ENCODE peak calls at places on chromosomes 5 and 9, in six cellular contexts. V is upper lobe of left lung, G is mucosa of descending colon, Y is uterus, W is neural progenitor cell, N is PC-9. J is an unnamed sample.

GRCh38 chr5:115179959-115180709 is 10.4 kb upstream of the TRIM36 start:
- DNase-seq in G (peak; percentile 70), V (no peak), N (no peak), Y (peak; percentile 18), W (peak; percentile 92), J (no peak)

GRCh38 chr5:1760656-1761452 is 38.8 kb downstream of the MRPL36 start:
- DNase-seq in Y (peak; percentile 5), G (no peak), V (peak; percentile 17), N (no peak), W (no peak), J (peak; percentile 19)

GRCh38 chr5:43631182-43631910 is 28.4 kb downstream of the NNT start:
- DNase-seq in N (peak; percentile 74), G (peak; percentile 23), V (peak; percentile 32), Y (peak; percentile 18), W (peak; percentile 93), J (peak; percentile 34)

GRCh38 chr5:41747291-41747690 is 122.9 kb downstream of the OXCT1 start:
- DNase-seq in G (no peak), N (no peak), Y (no peak), W (no peak), V (no peak), J (no peak)

GRCh38 chr9:34987160-34988040 is 2.1 kb upstream of the DNAJB5 start:
- DNase-seq in V (no peak), W (no peak), G (no peak), N (no peak), Y (no peak), J (no peak)

GRCh38 chr5:17860660-17861315 is 226.5 kb downstream of the TAF11L14 start:
- DNase-seq in V (no peak), Y (no peak), W (no peak), N (no peak), G (no peak), J (no peak)

GRCh38 chr9:36922548-36922947 is 111.5 kb downstream of the PAX5 start:
- DNase-seq in Y (no peak), N (no peak), G (no peak), V (no peak), W (no peak), J (no peak)

GRCh38 chr5:179819296-179820126 is 1.2 kb upstream of the SQSTM1 start:
- DNase-seq in G (peak; percentile 82), V (peak; percentile 90), W (peak; percentile 58), N (peak; percentile 92), Y (peak; percentile 77), J (peak; percentile 77)

GRCh38 chr9:36985061-36985768 is 48.9 kb downstream of the PAX5 start:
- DNase-seq in Y (no peak), V (no peak), N (no peak), G (no peak), W (no peak), J (no peak)

GRCh38 chr9:127869310-127870152 is 7.9 kb downstream of the AK1 start:
- DNase-seq in G (peak; percentile 95), Y (peak; percentile 92), W (peak; percentile 93), V (peak; percentile 93), N (peak; percentile 64), J (peak; percentile 90)

GRCh38 chr9:123832858-123833257 is 97.1 kb downstream of the DENND1A start:
- DNase-seq in V (no peak), G (peak; percentile 24), W (no peak), N (no peak), Y (no peak), J (no peak)

GRCh38 chr9:1929722-1930621 is 85.2 kb upstream of the SMARCA2 start:
- DNase-seq in Y (no peak), V (no peak), W (no peak), G (no peak), N (no peak), J (no peak)

GRCh38 chr5:75265731-75266130 is 29.1 kb upstream of the ANKRD31 start:
- DNase-seq in V (no peak), G (no peak), Y (no peak), W (peak; percentile 35), N (peak; percentile 48), J (no peak)

GRCh38 chr5:149130121-149130931 is 11.0 kb upstream of the ABLIM3 start:
- DNase-seq in G (no peak), V (no peak), W (peak; percentile 16), Y (no peak), N (no peak), J (no peak)

GRCh38 chr9:89445801-89446228 is 52.1 kb downstream of the SEMA4D start:
- DNase-seq in W (no peak), G (peak; percentile 18), N (no peak), V (no peak), Y (no peak), J (no peak)

GRCh38 chr9:89442501-89442978 is 55.4 kb downstream of the SEMA4D start:
- DNase-seq in G (no peak), N (no peak), V (no peak), Y (no peak), W (no peak), J (no peak)

GRCh38 chr9:89445135-89445797 is 52.6 kb downstream of the SEMA4D start:
- DNase-seq in Y (no peak), G (no peak), N (no peak), V (no peak), W (no peak), J (no peak)

GRCh38 chr9:89442981-89443817 is 54.7 kb downstream of the SEMA4D start:
- DNase-seq in V (no peak), W (no peak), G (no peak), N (no peak), Y (no peak), J (no peak)

GRCh38 chr9:89444212-89444611 is 53.7 kb downstream of the SEMA4D start:
- DNase-seq in G (no peak), W (no peak), V (no peak), Y (no peak), N (no peak), J (no peak)
- H3K4me1 ChIP-seq in G (peaks cover 32% of the 10 kb centered on the region), W (peaks cover 4% of the 10 kb centered on the region), V (peaks cover 39% of the 10 kb centered on the region), Y (no peaks in the 10 kb centered on the region), N (no peaks in the 10 kb centered on the region), J (peaks cover 65% of the 10 kb centered on the region)

GRCh38 chr5:181241393-181241975 is 2.2 kb downstream of the RACK1 start:
- DNase-seq in G (no peak), W (no peak), V (no peak), N (peak; percentile 56), Y (no peak), J (no peak)

GRCh38 chr5:181236471-181236870 is 7.2 kb downstream of the RACK1 start:
- DNase-seq in G (no peak), V (no peak), N (no peak), Y (no peak), W (no peak), J (no peak)

GRCh38 chr5:181237758-181238385 is 5.8 kb downstream of the RACK1 start:
- DNase-seq in G (no peak), V (no peak), Y (no peak), W (no peak), N (no peak), J (no peak)

GRCh38 chr5:181236954-181237641 is 6.6 kb downstream of the RACK1 start:
- DNase-seq in Y (no peak), G (no peak), N (no peak), V (no peak), W (no peak), J (no peak)

GRCh38 chr5:181239062-181239663 is 4.5 kb downstream of the RACK1 start:
- DNase-seq in W (no peak), G (no peak), Y (no peak), N (no peak), V (no peak), J (no peak)
- H3K4me3 ChIP-seq in W (no peak overlapping the region), G (no peak overlapping the region), Y (no peak overlapping the region), N (no peak overlapping the region), V (no peak overlapping the region), J (no peak overlapping the region)

GRCh38 chr5:81850494-81850893 is 99.6 kb upstream of the SSBP2 start:
- DNase-seq in Y (peak; percentile 33), V (no peak), N (peak; percentile 39), W (no peak), G (no peak), J (no peak)

GRCh38 chr5:81849769-81850367 is 99.0 kb upstream of the SSBP2 start:
- DNase-seq in G (peak; percentile 43), V (no peak), Y (no peak), W (peak; percentile 44), N (no peak), J (no peak)

GRCh38 chr5:81850932-81851331 is 100.0 kb upstream of the SSBP2 start:
- DNase-seq in W (no peak), G (peak; percentile 20), V (no peak), Y (no peak), N (no peak), J (no peak)

GRCh38 chr5:81846301-81846700 is 95.4 kb upstream of the SSBP2 start:
- DNase-seq in V (no peak), Y (no peak), G (no peak), W (no peak), N (no peak), J (no peak)

DNA sequence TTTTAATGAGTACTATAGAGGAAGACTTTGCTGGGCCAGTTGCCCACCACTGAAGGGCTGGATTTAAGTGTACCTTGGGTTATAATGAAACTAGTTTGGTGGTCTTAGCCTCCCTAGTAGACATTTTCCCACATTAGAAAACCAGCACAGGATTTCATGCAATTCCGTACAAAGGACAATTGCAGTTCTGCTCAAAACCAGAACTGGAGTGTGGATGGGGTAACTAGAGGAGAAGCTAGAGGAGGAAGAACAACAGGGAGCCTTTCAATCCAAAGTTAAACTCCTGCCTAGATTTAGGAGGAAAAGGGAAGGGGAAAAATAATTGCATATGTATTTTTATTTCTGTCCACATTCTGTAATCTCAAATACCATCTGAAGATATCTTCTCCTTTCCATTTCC is 97.5 kb upstream of the SSBP2 start:
- DNase-seq in V (no peak), N (no peak), W (peak; percentile 63), G (no peak), Y (no peak), J (no peak)
- H3K4me1 ChIP-seq in V (peaks cover 24% of the 10 kb centered on the region), N (peaks cover 42% of the 10 kb centered on the region), W (peaks cover 68% of the 10 kb centered on the region), G (peaks cover 22% of the 10 kb centered on the region), Y (peaks cover 6% of the 10 kb centered on the region), J (peaks cover 24% of the 10 kb centered on the region)

GRCh38 chr5:151023047-151023615 is 2.7 kb downstream of the GPX3 start:
- DNase-seq in G (no peak), Y (peak; percentile 64), N (peak; percentile 3), V (no peak), W (no peak), J (peak; percentile 74)

GRCh38 chr5:151024894-151025606 is 4.7 kb downstream of the GPX3 start:
- DNase-seq in V (peak; percentile 12), W (no peak), G (no peak), N (peak; percentile 32), Y (no peak), J (no peak)

GRCh38 chr5:151026088-151026487 is 5.7 kb downstream of the GPX3 start:
- DNase-seq in Y (no peak), N (peak; percentile 5), G (no peak), W (no peak), V (no peak), J (no peak)

GRCh38 chr5:151023651-151024050 is 3.3 kb downstream of the GPX3 start:
- DNase-seq in W (no peak), V (peak; percentile 72), N (peak; percentile 15), Y (no peak), G (peak; percentile 76), J (peak; percentile 58)

GRCh38 chr5:151024440-151024839 is 4.0 kb downstream of the GPX3 start:
- DNase-seq in V (peak; percentile 19), G (no peak), Y (no peak), W (no peak), N (no peak), J (no peak)
- H3K4me3 ChIP-seq in V (peak overlapping the region; percentile 81), G (no peak overlapping the region), Y (no peak overlapping the region), W (no peak overlapping the region), N (no peak overlapping the region), J (peak overlapping the region; percentile 67)